ENCODE peak calls at places on chromosome 21, in eight cellular contexts. One of them, this sample, is unnamed.

GRCh38 chr21:41506526-41507520 is 1.1 kb downstream of the TMPRSS2 start:
- DNase-seq in keratinocyte: no peak
- DNase-seq in RPMI7951: no peak
- DNase-seq in CD8-positive, alpha-beta T cell: no peak
- DNase-seq in T-helper 1 cell: no peak
- DNase-seq in NCI-H1092: no peak
- DNase-seq in amniotic stem cell: no peak
- DNase-seq in sigmoid colon: no peak
- DNase-seq in this sample: no peak

GRCh38 chr21:45497846-45498645 is 44.2 kb downstream of the SLC19A1 start:
- DNase-seq in RPMI7951: no peak
- DNase-seq in T-helper 1 cell: no peak
- DNase-seq in NCI-H1092: no peak
- DNase-seq in keratinocyte: no peak
- DNase-seq in CD8-positive, alpha-beta T cell: no peak
- DNase-seq in amniotic stem cell: no peak
- DNase-seq in sigmoid colon: peak
- DNase-seq in this sample: no peak

GRCh38 chr21:27047331-27048314 is 80.7 kb upstream of the ADAMTS5 start:
- DNase-seq in CD8-positive, alpha-beta T cell: no peak
- DNase-seq in sigmoid colon: no peak
- DNase-seq in NCI-H1092: no peak
- DNase-seq in amniotic stem cell: peak
- DNase-seq in RPMI7951: peak
- DNase-seq in T-helper 1 cell: no peak
- DNase-seq in keratinocyte: no peak
- DNase-seq in this sample: no peak

GRCh38 chr21:28068455-28069358 is 924.0 kb downstream of the LTN1 start:
- DNase-seq in RPMI7951: no peak
- DNase-seq in CD8-positive, alpha-beta T cell: no peak
- DNase-seq in NCI-H1092: no peak
- DNase-seq in sigmoid colon: no peak
- DNase-seq in keratinocyte: no peak
- DNase-seq in amniotic stem cell: no peak
- DNase-seq in T-helper 1 cell: no peak
- DNase-seq in this sample: no peak

GRCh38 chr21:44817914-44818635 is at the start of gene SUMO3:
- DNase-seq in keratinocyte: no peak
- DNase-seq in CD8-positive, alpha-beta T cell: peak
- DNase-seq in NCI-H1092: peak
- DNase-seq in sigmoid colon: peak
- DNase-seq in T-helper 1 cell: peak
- DNase-seq in amniotic stem cell: no peak
- DNase-seq in RPMI7951: peak
- DNase-seq in this sample: no peak

GRCh38 chr21:16279658-16280581 is 550.1 kb downstream of the USP25 start:
- DNase-seq in CD8-positive, alpha-beta T cell: no peak
- DNase-seq in NCI-H1092: no peak
- DNase-seq in amniotic stem cell: no peak
- DNase-seq in T-helper 1 cell: no peak
- DNase-seq in RPMI7951: no peak
- DNase-seq in sigmoid colon: peak
- DNase-seq in keratinocyte: no peak
- DNase-seq in this sample: no peak

GRCh38 chr21:14981246-14981645 is 83.6 kb downstream of the NRIP1 start:
- DNase-seq in CD8-positive, alpha-beta T cell: no peak
- DNase-seq in keratinocyte: no peak
- DNase-seq in amniotic stem cell: no peak
- DNase-seq in sigmoid colon: no peak
- DNase-seq in T-helper 1 cell: no peak
- DNase-seq in RPMI7951: no peak
- DNase-seq in NCI-H1092: no peak
- DNase-seq in this sample: no peak

GRCh38 chr21:45998871-45999580 is 17.5 kb downstream of the COL6A1 start:
- DNase-seq in amniotic stem cell: no peak
- DNase-seq in T-helper 1 cell: no peak
- DNase-seq in RPMI7951: no peak
- DNase-seq in NCI-H1092: no peak
- DNase-seq in CD8-positive, alpha-beta T cell: no peak
- DNase-seq in sigmoid colon: peak
- DNase-seq in keratinocyte: no peak
- DNase-seq in this sample: no peak

GRCh38 chr21:7947422-7947821 is 2574.0 kb upstream of the TPTE start:
- DNase-seq in amniotic stem cell: no peak
- DNase-seq in NCI-H1092: no peak
- DNase-seq in sigmoid colon: no peak
- DNase-seq in keratinocyte: no peak
- DNase-seq in CD8-positive, alpha-beta T cell: no peak
- DNase-seq in RPMI7951: no peak
- DNase-seq in T-helper 1 cell: no peak
- DNase-seq in this sample: no peak

GRCh38 chr21:45801989-45802388 is 158.5 kb downstream of the PCBP3 start:
- DNase-seq in sigmoid colon: no peak
- DNase-seq in CD8-positive, alpha-beta T cell: no peak
- DNase-seq in RPMI7951: no peak
- DNase-seq in NCI-H1092: no peak
- DNase-seq in amniotic stem cell: no peak
- DNase-seq in T-helper 1 cell: no peak
- DNase-seq in keratinocyte: no peak
- DNase-seq in this sample: no peak